ENCODE peak calls at places on chromosome X, in eight cellular contexts. W is CD8-positive, alpha-beta memory T cell; A is mucosa of descending colon; J is endodermal cell; Q is Karpas-422; B is effector memory CD4-positive, alpha-beta T cell; E is MG63; H is HepG2. S is an unnamed sample. For H3K9me3, the result is how much of the 10 kb centered on the place peaks cover.

GRCh38 chrX:153625271-153626024 is 21.6 kb upstream of the DUSP9 start:
- DNase-seq in Q (no peak), B (no peak), H (no peak), J (no peak), E (no peak), A (no peak), W (no peak), S (no peak)

GRCh38 chrX:15524417-15524816 is 23.8 kb downstream of the BMX start:
- DNase-seq in Q (no peak), J (no peak), A (no peak), H (no peak), E (no peak), W (no peak), B (no peak), S (no peak)

GRCh38 chrX:20217906-20218305 is 48.8 kb downstream of the RPS6KA3 start:
- DNase-seq in W (no peak), E (no peak), Q (no peak), B (no peak), A (no peak), H (no peak), J (no peak), S (no peak)

GRCh38 chrX:1222511-1223252 is 10.2 kb upstream of the CRLF2 start:
- DNase-seq in E (peak), B (no peak), H (peak), Q (no peak), W (no peak), J (no peak), A (no peak), S (no peak)

GRCh38 chrX:10486373-10486772 is 134.0 kb downstream of the MID1 start:
- DNase-seq in A (no peak), E (peak), W (no peak), B (no peak), H (no peak), J (no peak), Q (no peak), S (no peak)

GRCh38 chrX:130803537-130803936 is 99.5 kb downstream of the ENOX2 start:
- DNase-seq in Q (no peak), B (no peak), J (no peak), W (no peak), E (no peak), A (no peak), H (no peak), S (no peak)

GRCh38 chrX:17590892-17591740 is 146.2 kb upstream of the SCML1 start:
- DNase-seq in Q (peak), E (peak), H (peak), W (no peak), B (no peak), A (peak), J (peak), S (no peak)

GRCh38 chrX:75155454-75155829 is 641 bp downstream of the ABCB7 start:
- DNase-seq in Q (peak), H (no peak), A (no peak), J (no peak), W (no peak), E (no peak), B (no peak), S (no peak)

GRCh38 chrX:1518512-1518911 is 18.5 kb downstream of the P2RY8 start:
- DNase-seq in H (no peak), J (no peak), A (no peak), B (no peak), Q (no peak), E (no peak), W (no peak), S (no peak)

GRCh38 chrX:48896611-48897011 is 957 bp downstream of the TIMM17B start:
- DNase-seq in B (no peak), A (no peak), W (no peak), H (no peak), Q (no peak), E (no peak), J (peak), S (no peak)

GRCh38 chrX:81240701-81241100 is 38.8 kb downstream of the SH3BGRL start:
- DNase-seq in A (no peak), Q (no peak), J (no peak), B (no peak), W (no peak), E (no peak), H (no peak), S (no peak)

GRCh38 chrX:40037367-40037766 is 60.4 kb downstream of the BCOR start:
- DNase-seq in J (no peak), W (no peak), H (no peak), B (no peak), E (no peak), A (no peak), Q (no peak), S (no peak)

GRCh38 chrX:134580947-134581346 is 77.3 kb downstream of the PLAC1 start:
- DNase-seq in E (no peak), A (no peak), W (no peak), Q (no peak), B (no peak), J (no peak), H (no peak), S (no peak)

GRCh38 chrX:85851418-85851817 is 195.9 kb downstream of the CHM start:
- DNase-seq in H (peak), A (peak), E (no peak), J (peak), Q (peak), B (no peak), W (no peak), S (no peak)

GRCh38 chrX:78543281-78543680 is 115.8 kb downstream of the RTL3 start:
- DNase-seq in Q (no peak), B (no peak), J (no peak), H (no peak), A (no peak), W (no peak), E (no peak), S (no peak)

GRCh38 chrX:102712967-102713677 is 874 bp downstream of the GPRASP2 start:
- DNase-seq in H (no peak), Q (no peak), E (peak), J (peak), W (no peak), A (peak), B (no peak), S (no peak)

GRCh38 chrX:83508526-83509245 is 596 bp downstream of the POU3F4 start:
- DNase-seq in W (no peak), Q (no peak), H (no peak), J (peak), B (no peak), E (no peak), A (no peak), S (no peak)

GRCh38 chrX:43481601-43482000 is 174.5 kb upstream of the MAOA start:
- DNase-seq in A (no peak), E (no peak), B (no peak), J (peak), Q (no peak), H (no peak), W (no peak), S (no peak)

GRCh38 chrX:4978613-4979012 is 1250.1 kb downstream of the NLGN4X start:
- DNase-seq in E (no peak), Q (no peak), W (no peak), B (no peak), A (no peak), H (no peak), J (no peak), S (no peak)

GRCh38 chrX:50920132-50920531 is 9.6 kb downstream of the BMP15 start:
- DNase-seq in J (no peak), E (no peak), B (no peak), Q (peak), H (peak), A (no peak), W (no peak), S (no peak)

GRCh38 chrX:139448996-139449395 is 81.5 kb upstream of the F9 start:
- DNase-seq in Q (no peak), H (no peak), E (no peak), W (no peak), B (no peak), A (no peak), J (no peak), S (no peak)

GRCh38 chrX:110087485-110088356 is 84.8 kb downstream of the TMEM164 start:
- DNase-seq in B (no peak), H (no peak), J (no peak), E (peak), Q (no peak), W (no peak), A (no peak), S (no peak)

GRCh38 chrX:133723930-133724329 is 261.5 kb downstream of the GPC3 start:
- DNase-seq in W (no peak), H (peak), E (no peak), J (no peak), Q (no peak), B (no peak), A (no peak), S (no peak)

GRCh38 chrX:23497919-23498318 is 163.3 kb downstream of the PTCHD1 start:
- DNase-seq in B (no peak), E (no peak), W (no peak), H (no peak), J (no peak), A (no peak), Q (peak), S (no peak)

GRCh38 chrX:134753185-134754008 is 95.1 kb upstream of the PLAC1 start:
- DNase-seq in W (no peak), A (no peak), Q (no peak), E (peak), B (no peak), J (no peak), H (peak), S (no peak)

GRCh38 chrX:124863303-124863702 is 456.4 kb upstream of the TEX13C start:
- DNase-seq in W (no peak), Q (peak), E (no peak), B (no peak), J (peak), A (no peak), H (no peak), S (no peak)

GRCh38 chrX:100812216-100813158 is 7.7 kb upstream of the CSTF2 start:
- DNase-seq in H (no peak), A (peak), B (no peak), J (peak), W (no peak), E (no peak), Q (no peak), S (no peak)

GRCh38 chrX:20309796-20310195 is 43.1 kb upstream of the RPS6KA3 start:
- DNase-seq in B (no peak), E (peak), J (no peak), A (no peak), H (no peak), W (no peak), Q (no peak), S (no peak)

GRCh38 chrX:80550722-80551121 is 130.5 kb downstream of the TENT5D start:
- DNase-seq in B (no peak), Q (peak), A (no peak), E (peak), W (no peak), H (peak), J (peak), S (no peak)

GRCh38 chrX:143571521-143571920 is 54.2 kb upstream of the SPANXN3 start:
- DNase-seq in A (no peak), B (no peak), H (no peak), E (no peak), J (no peak), Q (no peak), W (no peak), S (no peak)

GRCh38 chrX:66360894-66361293 is 196.8 kb downstream of the HEPH start:
- DNase-seq in H (no peak), B (no peak), E (no peak), J (no peak), A (no peak), W (no peak), Q (no peak), S (no peak)
- H3K9me3 ChIP-seq in H (under half), B (under half), E (under half), J (under half), A (under half), W (under half), Q (under half), S (under half)

GRCh38 chrX:3669841-3670240 is 43.6 kb downstream of the PRKX start:
- DNase-seq in H (no peak), J (no peak), W (no peak), Q (no peak), E (no peak), B (no peak), A (peak), S (no peak)
- H3K9me3 ChIP-seq in H (under half), J (under half), W (under half), Q (under half), E (under half), B (under half), A (under half), S (under half)

GRCh38 chrX:63919081-63919480 is 134.1 kb upstream of the ARHGEF9 start:
- DNase-seq in B (no peak), W (no peak), E (no peak), Q (no peak), H (no peak), A (no peak), J (no peak), S (no peak)
- H3K9me3 ChIP-seq in B (under half), W (under half), E (under half), Q (under half), H (under half), A (under half), J (under half), S (under half)

GRCh38 chrX:46500054-46500453 is 45.2 kb downstream of the ZNF674 start:
- DNase-seq in E (no peak), J (no peak), W (no peak), H (no peak), Q (no peak), A (no peak), B (no peak), S (no peak)

GRCh38 chrX:46506076-46506475 is 39.1 kb downstream of the ZNF674 start:
- DNase-seq in A (no peak), J (no peak), H (no peak), W (no peak), Q (no peak), B (no peak), E (no peak), S (no peak)

DNA sequence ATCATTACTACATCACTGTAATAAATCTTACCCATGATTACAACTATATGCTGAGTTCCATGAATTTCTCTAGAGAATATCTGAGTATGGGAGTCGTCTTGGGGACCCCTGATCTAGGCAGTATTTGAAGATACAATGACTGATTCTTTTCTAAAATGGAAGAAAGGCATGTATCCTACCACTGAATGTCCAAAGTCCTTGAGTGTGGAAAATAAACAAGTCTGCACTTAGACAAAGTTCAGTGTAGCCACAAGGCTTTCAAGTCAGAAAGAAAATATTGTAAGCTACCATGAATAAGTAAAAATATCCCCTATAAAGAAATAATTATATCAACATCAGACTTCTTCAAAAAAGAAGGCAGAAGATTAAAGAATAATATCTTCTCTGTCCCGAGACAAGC is 42.4 kb downstream of the ZNF674 start:
- DNase-seq in W (no peak), E (no peak), Q (no peak), H (peak), J (no peak), A (no peak), B (no peak), S (no peak)
- H3K9me3 ChIP-seq in W (under half), E (under half), Q (under half), H (under half), J (half or more), A (under half), B (under half), S (under half)

GRCh38 chrX:149476513-149476912 is 28.6 kb downstream of the IDS start:
- DNase-seq in J (no peak), W (no peak), A (no peak), Q (peak), B (no peak), E (no peak), H (no peak), S (no peak)

GRCh38 chrX:149472620-149473019 is 32.5 kb downstream of the IDS start:
- DNase-seq in W (no peak), A (no peak), J (no peak), H (no peak), E (no peak), Q (no peak), B (no peak), S (no peak)

GRCh38 chrX:149473966-149474365 is 31.1 kb downstream of the IDS start:
- DNase-seq in E (no peak), J (no peak), W (no peak), A (no peak), Q (no peak), H (no peak), B (no peak), S (no peak)

GRCh38 chrX:149470960-149471359 is 34.1 kb downstream of the IDS start:
- DNase-seq in A (peak), E (peak), B (peak), H (peak), W (peak), Q (peak), J (peak), S (peak)

DNA sequence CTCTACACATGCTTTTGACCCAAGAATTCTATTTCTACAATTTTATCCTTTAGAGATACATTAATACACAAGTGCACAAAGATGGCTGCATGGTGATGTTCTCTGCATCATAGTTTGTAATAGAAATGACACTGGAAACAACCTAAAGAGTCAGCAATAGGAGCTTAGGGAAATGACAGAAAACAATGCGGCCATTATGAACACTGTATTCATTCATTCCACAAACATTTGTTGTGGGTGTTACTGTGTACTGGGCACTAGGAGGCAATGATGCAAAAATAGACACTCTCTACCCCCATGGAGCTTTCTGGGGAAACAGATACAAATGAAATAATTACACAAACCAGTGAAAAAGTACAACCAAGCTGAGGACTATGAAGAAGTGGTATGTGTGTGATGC is 32.0 kb downstream of the IDS start:
- DNase-seq in J (no peak), B (no peak), W (no peak), E (no peak), A (no peak), Q (no peak), H (no peak), S (no peak)
- H3K9me3 ChIP-seq in J (under half), B (under half), W (under half), E (under half), A (under half), Q (under half), H (under half), S (under half)